ENCODE peak calls at places on chromosomes 12 and 14, in six cellular contexts. One of them, this sample, is unnamed.

GRCh38 chr14:79896009-79896408 is 315.3 kb downstream of the DIO2 start:
- DNase-seq in fibroblast of pulmonary artery: peak
- DNase-seq in D721Med: no peak
- DNase-seq in IMR-90: peak
- DNase-seq in heart left ventricle: no peak
- DNase-seq in cardiac fibroblast: peak
- DNase-seq in this sample: no peak

GRCh38 chr14:105216490-105217247 is 31.7 kb upstream of the BTBD6 start:
- DNase-seq in IMR-90: no peak
- DNase-seq in cardiac fibroblast: no peak
- DNase-seq in fibroblast of pulmonary artery: no peak
- DNase-seq in D721Med: no peak
- DNase-seq in heart left ventricle: no peak
- DNase-seq in this sample: no peak

GRCh38 chr14:68757618-68758081 is 35.2 kb downstream of the ZFP36L1 start:
- DNase-seq in D721Med: no peak
- DNase-seq in cardiac fibroblast: peak
- DNase-seq in IMR-90: peak
- DNase-seq in heart left ventricle: no peak
- DNase-seq in fibroblast of pulmonary artery: no peak
- DNase-seq in this sample: no peak

GRCh38 chr12:54357802-54358619 is 6.3 kb downstream of the GPR84 start:
- DNase-seq in IMR-90: no peak
- DNase-seq in fibroblast of pulmonary artery: no peak
- DNase-seq in D721Med: no peak
- DNase-seq in cardiac fibroblast: peak
- DNase-seq in heart left ventricle: no peak
- DNase-seq in this sample: no peak

GRCh38 chr14:105926415-105927093 is 400.2 kb downstream of the TMEM121 start:
- DNase-seq in fibroblast of pulmonary artery: no peak
- DNase-seq in IMR-90: no peak
- DNase-seq in cardiac fibroblast: no peak
- DNase-seq in D721Med: no peak
- DNase-seq in heart left ventricle: peak
- DNase-seq in this sample: peak

GRCh38 chr12:79998554-79998953 is 63.7 kb upstream of the PPP1R12A start:
- DNase-seq in IMR-90: no peak
- DNase-seq in D721Med: no peak
- DNase-seq in fibroblast of pulmonary artery: no peak
- DNase-seq in cardiac fibroblast: no peak
- DNase-seq in heart left ventricle: no peak
- DNase-seq in this sample: no peak

GRCh38 chr14:30958555-30959407 is 66.7 kb upstream of the AP4S1 start:
- DNase-seq in cardiac fibroblast: no peak
- DNase-seq in D721Med: no peak
- DNase-seq in fibroblast of pulmonary artery: no peak
- DNase-seq in IMR-90: no peak
- DNase-seq in heart left ventricle: no peak
- DNase-seq in this sample: no peak

GRCh38 chr14:104599446-104599845 is 5.1 kb downstream of the TMEM179 start:
- DNase-seq in heart left ventricle: no peak
- DNase-seq in cardiac fibroblast: no peak
- DNase-seq in fibroblast of pulmonary artery: no peak
- DNase-seq in D721Med: no peak
- DNase-seq in IMR-90: no peak
- DNase-seq in this sample: no peak

GRCh38 chr14:70809238-70810214 is at the start of gene MAP3K9:
- DNase-seq in D721Med: peak
- DNase-seq in cardiac fibroblast: peak
- DNase-seq in heart left ventricle: peak
- DNase-seq in fibroblast of pulmonary artery: peak
- DNase-seq in IMR-90: peak
- DNase-seq in this sample: peak

GRCh38 chr14:56514663-56515371 is 64.8 kb upstream of the TMEM260 start:
- DNase-seq in fibroblast of pulmonary artery: peak
- DNase-seq in IMR-90: peak
- DNase-seq in cardiac fibroblast: peak
- DNase-seq in heart left ventricle: no peak
- DNase-seq in D721Med: no peak
- DNase-seq in this sample: peak

GRCh38 chr14:42429401-42429800 is 822.7 kb downstream of the LRFN5 start:
- DNase-seq in fibroblast of pulmonary artery: no peak
- DNase-seq in IMR-90: no peak
- DNase-seq in heart left ventricle: no peak
- DNase-seq in cardiac fibroblast: no peak
- DNase-seq in D721Med: no peak
- DNase-seq in this sample: no peak

GRCh38 chr14:93207468-93208308 is 632 bp downstream of the UBR7 start:
- DNase-seq in IMR-90: peak
- DNase-seq in fibroblast of pulmonary artery: peak
- DNase-seq in cardiac fibroblast: peak
- DNase-seq in D721Med: no peak
- DNase-seq in heart left ventricle: peak
- DNase-seq in this sample: peak

GRCh38 chr12:57243521-57244305 is 7.3 kb downstream of the STAC3 start:
- DNase-seq in D721Med: peak
- DNase-seq in IMR-90: peak
- DNase-seq in fibroblast of pulmonary artery: peak
- DNase-seq in heart left ventricle: peak
- DNase-seq in cardiac fibroblast: peak
- DNase-seq in this sample: peak

GRCh38 chr14:68977741-68978549 is 1.2 kb downstream of the ACTN1 start:
- DNase-seq in heart left ventricle: peak
- DNase-seq in cardiac fibroblast: peak
- DNase-seq in fibroblast of pulmonary artery: peak
- DNase-seq in D721Med: no peak
- DNase-seq in IMR-90: peak
- DNase-seq in this sample: peak

GRCh38 chr14:72774894-72775620 is 118.8 kb downstream of the DPF3 start:
- DNase-seq in IMR-90: no peak
- DNase-seq in heart left ventricle: no peak
- DNase-seq in fibroblast of pulmonary artery: no peak
- DNase-seq in cardiac fibroblast: no peak
- DNase-seq in D721Med: no peak
- DNase-seq in this sample: no peak

GRCh38 chr12:49652921-49653520 is 29.7 kb downstream of the PRPF40B start:
- DNase-seq in IMR-90: no peak
- DNase-seq in heart left ventricle: peak
- DNase-seq in cardiac fibroblast: no peak
- DNase-seq in fibroblast of pulmonary artery: no peak
- DNase-seq in D721Med: no peak
- DNase-seq in this sample: no peak

GRCh38 chr14:94171208-94171607 is 2.9 kb upstream of the PPP4R4 start:
- DNase-seq in cardiac fibroblast: peak
- DNase-seq in heart left ventricle: no peak
- DNase-seq in D721Med: no peak
- DNase-seq in IMR-90: peak
- DNase-seq in fibroblast of pulmonary artery: no peak
- DNase-seq in this sample: no peak

GRCh38 chr14:54776361-54777001 is 126.1 kb downstream of the GCH1 start:
- DNase-seq in cardiac fibroblast: peak
- DNase-seq in D721Med: no peak
- DNase-seq in IMR-90: peak
- DNase-seq in fibroblast of pulmonary artery: peak
- DNase-seq in heart left ventricle: no peak
- DNase-seq in this sample: peak

GRCh38 chr12:19185262-19185929 is 55.9 kb downstream of the PLEKHA5 start:
- DNase-seq in fibroblast of pulmonary artery: no peak
- DNase-seq in heart left ventricle: no peak
- DNase-seq in D721Med: no peak
- DNase-seq in IMR-90: no peak
- DNase-seq in cardiac fibroblast: no peak
- DNase-seq in this sample: no peak

GRCh38 chr12:19179986-19180385 is 50.5 kb downstream of the PLEKHA5 start:
- DNase-seq in fibroblast of pulmonary artery: no peak
- DNase-seq in cardiac fibroblast: no peak
- DNase-seq in heart left ventricle: no peak
- DNase-seq in IMR-90: no peak
- DNase-seq in D721Med: no peak
- DNase-seq in this sample: no peak

GRCh38 chr12:19181666-19182426 is 52.3 kb downstream of the PLEKHA5 start:
- DNase-seq in D721Med: no peak
- DNase-seq in cardiac fibroblast: peak
- DNase-seq in IMR-90: no peak
- DNase-seq in heart left ventricle: no peak
- DNase-seq in fibroblast of pulmonary artery: peak
- DNase-seq in this sample: no peak

GRCh38 chr12:19186722-19187661 is 57.5 kb downstream of the PLEKHA5 start:
- DNase-seq in cardiac fibroblast: peak
- DNase-seq in heart left ventricle: no peak
- DNase-seq in D721Med: no peak
- DNase-seq in IMR-90: peak
- DNase-seq in fibroblast of pulmonary artery: peak
- DNase-seq in this sample: no peak

DNA sequence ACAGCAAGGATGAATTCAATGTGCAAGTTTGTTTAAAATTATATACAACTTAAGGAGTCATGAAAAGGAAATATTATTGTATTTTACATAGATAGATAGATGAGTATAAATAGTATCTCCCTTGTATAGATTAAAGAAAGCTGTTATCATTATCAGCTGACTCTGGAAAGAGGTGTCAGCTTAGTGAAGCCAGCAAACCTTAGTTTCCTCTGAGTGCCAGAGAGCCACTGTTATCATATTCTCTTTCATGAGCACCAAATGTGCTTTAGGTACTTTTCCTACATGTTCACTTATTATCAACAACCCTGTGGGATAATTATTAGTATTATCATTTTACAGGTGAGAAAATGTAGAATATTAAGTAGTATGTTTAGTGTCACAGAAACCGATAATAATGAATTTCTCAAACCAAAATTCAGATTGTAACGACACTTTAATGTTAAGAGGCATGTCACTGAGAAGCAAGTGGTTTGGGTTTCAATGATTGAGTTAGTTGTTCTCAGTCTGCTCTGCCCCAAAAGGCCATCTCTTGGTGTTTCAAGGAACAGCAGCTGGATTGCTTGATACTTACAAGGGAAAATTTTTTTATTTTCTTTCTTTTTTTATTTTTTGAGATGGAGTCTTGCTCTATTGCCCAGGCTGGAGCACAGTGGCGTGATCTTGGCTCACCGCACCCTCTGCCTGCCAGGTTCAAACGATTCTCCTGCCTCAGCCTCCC is 53.7 kb downstream of the PLEKHA5 start:
- DNase-seq in heart left ventricle: no peak
- DNase-seq in D721Med: no peak
- DNase-seq in fibroblast of pulmonary artery: peak
- DNase-seq in cardiac fibroblast: peak
- DNase-seq in IMR-90: peak
- DNase-seq in this sample: no peak
- TF ChIP-seq CTCF in heart left ventricle: no peak
- TF ChIP-seq CTCF in D721Med: no peak
- TF ChIP-seq CTCF in fibroblast of pulmonary artery: peak
- TF ChIP-seq CTCF in cardiac fibroblast: peak
- TF ChIP-seq CTCF in IMR-90: peak
- TF ChIP-seq CTCF in this sample: peak

GRCh38 chr12:132196038-132196872 is 52.0 kb downstream of the NOC4L start:
- DNase-seq in heart left ventricle: peak
- DNase-seq in fibroblast of pulmonary artery: no peak
- DNase-seq in D721Med: no peak
- DNase-seq in IMR-90: no peak
- DNase-seq in cardiac fibroblast: peak
- DNase-seq in this sample: no peak

GRCh38 chr12:132196873-132197390 is 52.7 kb downstream of the NOC4L start:
- DNase-seq in fibroblast of pulmonary artery: no peak
- DNase-seq in heart left ventricle: peak
- DNase-seq in cardiac fibroblast: no peak
- DNase-seq in IMR-90: no peak
- DNase-seq in D721Med: no peak
- DNase-seq in this sample: no peak

GRCh38 chr12:132194556-132194955 is 50.3 kb downstream of the NOC4L start:
- DNase-seq in fibroblast of pulmonary artery: no peak
- DNase-seq in D721Med: no peak
- DNase-seq in cardiac fibroblast: no peak
- DNase-seq in heart left ventricle: peak
- DNase-seq in IMR-90: no peak
- DNase-seq in this sample: no peak

GRCh38 chr12:132191715-132192553 is 47.7 kb downstream of the NOC4L start:
- DNase-seq in cardiac fibroblast: no peak
- DNase-seq in IMR-90: no peak
- DNase-seq in D721Med: no peak
- DNase-seq in fibroblast of pulmonary artery: no peak
- DNase-seq in heart left ventricle: no peak
- DNase-seq in this sample: peak

GRCh38 chr12:132194056-132194455 is 49.8 kb downstream of the NOC4L start:
- DNase-seq in heart left ventricle: peak
- DNase-seq in D721Med: no peak
- DNase-seq in IMR-90: no peak
- DNase-seq in cardiac fibroblast: peak
- DNase-seq in fibroblast of pulmonary artery: no peak
- DNase-seq in this sample: no peak
- TF ChIP-seq CTCF in heart left ventricle: peak
- TF ChIP-seq CTCF in D721Med: no peak
- TF ChIP-seq CTCF in IMR-90: no peak
- TF ChIP-seq CTCF in cardiac fibroblast: peak
- TF ChIP-seq CTCF in fibroblast of pulmonary artery: peak
- TF ChIP-seq CTCF in this sample: peak

GRCh38 chr14:103001651-103002396 is 55.5 kb downstream of the CDC42BPB start:
- DNase-seq in heart left ventricle: peak
- DNase-seq in fibroblast of pulmonary artery: no peak
- DNase-seq in cardiac fibroblast: no peak
- DNase-seq in IMR-90: no peak
- DNase-seq in D721Med: no peak
- DNase-seq in this sample: no peak

GRCh38 chr14:103003351-103003615 is 54.1 kb downstream of the CDC42BPB start:
- DNase-seq in cardiac fibroblast: no peak
- DNase-seq in fibroblast of pulmonary artery: no peak
- DNase-seq in IMR-90: no peak
- DNase-seq in heart left ventricle: peak
- DNase-seq in D721Med: no peak
- DNase-seq in this sample: no peak

GRCh38 chr14:103003850-103004249 is 53.5 kb downstream of the CDC42BPB start:
- DNase-seq in D721Med: no peak
- DNase-seq in IMR-90: no peak
- DNase-seq in fibroblast of pulmonary artery: no peak
- DNase-seq in heart left ventricle: peak
- DNase-seq in cardiac fibroblast: no peak
- DNase-seq in this sample: no peak

GRCh38 chr14:103001226-103001625 is 56.1 kb downstream of the CDC42BPB start:
- DNase-seq in IMR-90: no peak
- DNase-seq in D721Med: no peak
- DNase-seq in heart left ventricle: peak
- DNase-seq in cardiac fibroblast: no peak
- DNase-seq in fibroblast of pulmonary artery: no peak
- DNase-seq in this sample: no peak

GRCh38 chr14:103002578-103003350 is 54.6 kb downstream of the CDC42BPB start:
- DNase-seq in IMR-90: no peak
- DNase-seq in heart left ventricle: peak
- DNase-seq in cardiac fibroblast: no peak
- DNase-seq in fibroblast of pulmonary artery: no peak
- DNase-seq in D721Med: no peak
- DNase-seq in this sample: no peak
- TF ChIP-seq CTCF in IMR-90: peak
- TF ChIP-seq CTCF in heart left ventricle: no peak
- TF ChIP-seq CTCF in cardiac fibroblast: no peak
- TF ChIP-seq CTCF in fibroblast of pulmonary artery: no peak
- TF ChIP-seq CTCF in D721Med: no peak
- TF ChIP-seq CTCF in this sample: peak

GRCh38 chr12:44313188-44313587 is 477.3 kb downstream of the TMEM117 start:
- DNase-seq in heart left ventricle: no peak
- DNase-seq in cardiac fibroblast: no peak
- DNase-seq in fibroblast of pulmonary artery: no peak
- DNase-seq in IMR-90: no peak
- DNase-seq in D721Med: no peak
- DNase-seq in this sample: no peak

GRCh38 chr12:44314007-44314500 is 478.2 kb downstream of the TMEM117 start:
- DNase-seq in D721Med: no peak
- DNase-seq in cardiac fibroblast: no peak
- DNase-seq in heart left ventricle: no peak
- DNase-seq in IMR-90: no peak
- DNase-seq in fibroblast of pulmonary artery: no peak
- DNase-seq in this sample: no peak

GRCh38 chr12:44317651-44318126 is 481.8 kb downstream of the TMEM117 start:
- DNase-seq in heart left ventricle: no peak
- DNase-seq in IMR-90: peak
- DNase-seq in cardiac fibroblast: peak
- DNase-seq in fibroblast of pulmonary artery: peak
- DNase-seq in D721Med: no peak
- DNase-seq in this sample: peak
- TF ChIP-seq CTCF in heart left ventricle: no peak
- TF ChIP-seq CTCF in IMR-90: peak
- TF ChIP-seq CTCF in cardiac fibroblast: peak
- TF ChIP-seq CTCF in fibroblast of pulmonary artery: peak
- TF ChIP-seq CTCF in D721Med: peak
- TF ChIP-seq CTCF in this sample: peak

This sample was measured in BE2C.